ENCODE peak calls at places on chromosomes 11 and 22, in six cellular contexts. M, F, R, Y, T and K are unnamed samples.

GRCh38 chr22:38569181-38569971 is 607 bp downstream of the DMC1 start:
- DNase-seq in Y (peak; percentile 31), M (peak; percentile 5), T (no peak), F (no peak), R (no peak), K (peak; percentile 19)

GRCh38 chr11:97269527-97269926 is 879.7 kb downstream of the JRKL start:
- DNase-seq in R (peak; percentile 6), M (peak; percentile 1), F (no peak), T (no peak), Y (no peak), K (no peak)

GRCh38 chr22:43944670-43945430 is 10.4 kb upstream of the SAMM50 start:
- DNase-seq in Y (no peak), T (no peak), F (no peak), M (no peak), R (no peak), K (no peak)

GRCh38 chr11:19552684-19553083 is 160.0 kb upstream of the NAV2 start:
- DNase-seq in M (no peak), Y (no peak), T (no peak), R (no peak), F (no peak), K (no peak)

GRCh38 chr22:43820671-43821305 is 8.7 kb upstream of the EFCAB6 start:
- DNase-seq in Y (no peak), R (no peak), M (no peak), T (no peak), F (no peak), K (no peak)

GRCh38 chr11:17788084-17788483 is 53.5 kb downstream of the KCNC1 start:
- DNase-seq in T (no peak), F (no peak), Y (no peak), M (no peak), R (no peak), K (no peak)

GRCh38 chr11:12674571-12674935 is 332 bp downstream of the TEAD1 start:
- DNase-seq in R (no peak), Y (no peak), M (no peak), F (no peak), T (no peak), K (no peak)

GRCh38 chr11:65435981-65436411 is 13.4 kb downstream of the NEAT1 start:
- DNase-seq in F (peak; percentile 43), R (peak; percentile 35), M (no peak), Y (no peak), T (no peak), K (peak; percentile 28)

GRCh38 chr11:19216021-19216420 is 14.2 kb upstream of the CSRP3 start:
- DNase-seq in F (peak; percentile 26), M (no peak), Y (no peak), R (no peak), T (no peak), K (no peak)